ENCODE peak calls at places on chromosome 3, in five cellular contexts. C, L, S, N and I are unnamed samples.

GRCh38 chr3:111246967-111247760 is 175.5 kb downstream of the NECTIN3 start:
- DNase-seq in C (no peak), L (no peak), S (no peak), N (peak; percentile 90), I (peak; percentile 77)

GRCh38 chr3:132006605-132007204 is 28.1 kb downstream of the CPNE4 start:
- DNase-seq in C (no peak), L (peak; percentile 48), S (peak; percentile 3), N (peak; percentile 71), I (peak; percentile 6)

GRCh38 chr3:113795693-113796092 is 42.9 kb upstream of the GRAMD1C start:
- DNase-seq in C (no peak), L (no peak), S (no peak), N (no peak), I (no peak)

GRCh38 chr3:170811928-170812591 is 57.9 kb downstream of the RPL22L1 start:
- DNase-seq in C (peak; percentile 72), L (peak; percentile 79), S (peak; percentile 60), N (peak; percentile 78), I (peak; percentile 65)

GRCh38 chr3:25916286-25916685 is 126.4 kb downstream of the OXSM start:
- DNase-seq in C (peak; percentile 11), L (no peak), S (no peak), N (no peak), I (no peak)

GRCh38 chr3:43621406-43621973 is 321 bp downstream of the ANO10 start:
- DNase-seq in C (no peak), L (no peak), S (no peak), N (no peak), I (no peak)

GRCh38 chr3:181402347-181402746 is 309.4 kb upstream of the SOX2 start:
- DNase-seq in C (no peak), L (no peak), S (no peak), N (no peak), I (no peak)

GRCh38 chr3:103440539-103441113 is 1005.8 kb downstream of the ZPLD1 start:
- DNase-seq in C (no peak), L (no peak), S (no peak), N (no peak), I (no peak)

GRCh38 chr3:194475978-194476377 is 10.8 kb downstream of the ATP13A3 start:
- DNase-seq in C (no peak), L (no peak), S (no peak), N (peak; percentile 14), I (no peak)